ENCODE peak calls at places on chromosomes 7 and 10, in four cellular contexts. F is AG04450, Y is ovary, G is left ventricle myocardium inferior. O is an unnamed sample.

GRCh38 chr7:94450044-94450697 is 55.5 kb downstream of the COL1A2 start:
- DNase-seq in Y (no peak), F (no peak), G (no peak), O (no peak)

GRCh38 chr10:29305031-29305335 is 16.1 kb downstream of the LYZL1 start:
- DNase-seq in Y (no peak), F (no peak), G (no peak), O (no peak)

GRCh38 chr7:104442461-104442860 is 114.1 kb downstream of the LHFPL3 start:
- DNase-seq in F (no peak), G (no peak), Y (no peak), O (no peak)

GRCh38 chr10:62076872-62077271 is 175.4 kb downstream of the ARID5B start:
- DNase-seq in F (no peak), Y (no peak), G (no peak), O (no peak)

GRCh38 chr7:80428161-80429054 is 83.5 kb downstream of the GNAT3 start:
- DNase-seq in F (no peak), Y (no peak), G (no peak), O (peak)

GRCh38 chr7:31553636-31554035 is 39.7 kb downstream of the ITPRID1 start:
- DNase-seq in G (no peak), Y (no peak), F (no peak), O (no peak)

GRCh38 chr10:10418397-10418796 is 599.3 kb upstream of the CELF2 start:
- DNase-seq in F (no peak), Y (no peak), G (no peak), O (no peak)

GRCh38 chr7:90736968-90737939 is 141.1 kb downstream of the CDK14 start:
- DNase-seq in G (no peak), F (no peak), Y (no peak), O (no peak)

GRCh38 chr7:135712182-135712782 is 15.7 kb downstream of the SLC13A4 start:
- DNase-seq in F (no peak), G (no peak), Y (no peak), O (no peak)

GRCh38 chr10:91298224-91298862 is 77.9 kb downstream of the PCGF5 start:
- DNase-seq in F (peak), Y (peak), G (peak), O (peak)

GRCh38 chr10:52539463-52539862 is 225.4 kb downstream of the DKK1 start:
- DNase-seq in F (no peak), Y (no peak), G (no peak), O (no peak)

GRCh38 chr7:118366363-118366762 is 141.9 kb downstream of the ANKRD7 start:
- DNase-seq in G (no peak), F (no peak), Y (no peak), O (no peak)

GRCh38 chr7:18192228-18192627 is 164.6 kb upstream of the PRPS1L1 start:
- DNase-seq in F (no peak), Y (no peak), G (no peak), O (no peak)

GRCh38 chr7:42454006-42454405 is 217.0 kb upstream of the GLI3 start:
- DNase-seq in Y (no peak), G (no peak), F (no peak), O (no peak)

GRCh38 chr7:7181519-7182155 is 707 bp upstream of the C1GALT1 start:
- DNase-seq in G (no peak), Y (peak), F (no peak), O (peak)

GRCh38 chr7:13532028-13532753 is 457.3 kb downstream of the ETV1 start:
- DNase-seq in Y (no peak), G (no peak), F (no peak), O (no peak)

GRCh38 chr10:86073199-86073977 is 293.2 kb downstream of the GRID1 start:
- DNase-seq in G (no peak), F (no peak), Y (no peak), O (no peak)
- H3K4me3 ChIP-seq in G (no peak), F (no peak), Y (no peak), O (no peak)

DNA sequence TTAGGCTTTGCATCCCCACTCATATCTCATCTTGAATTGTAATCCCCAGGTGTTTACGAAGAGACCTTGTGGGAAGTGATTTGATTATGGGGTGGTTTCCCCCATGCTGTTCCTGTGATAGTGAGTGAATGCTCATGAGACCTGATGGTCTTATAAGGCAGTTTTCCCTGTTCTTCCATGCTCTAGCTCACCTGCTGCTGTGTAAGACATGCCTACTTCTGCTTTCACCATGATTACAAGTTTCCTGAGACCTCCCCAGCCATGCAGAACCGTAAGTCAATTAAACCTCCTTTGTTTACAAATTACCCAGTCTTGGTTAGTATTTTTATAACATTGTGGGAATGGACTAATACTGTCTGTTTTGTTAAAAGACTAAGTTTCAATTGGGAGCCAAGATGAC is 35.3 kb upstream of the ZNF92 start:
- DNase-seq in F (no peak), Y (no peak), G (no peak), O (no peak)
- H3K27ac ChIP-seq in F (no peak), Y (no peak), G (no peak), O (no peak)

GRCh38 chr10:63206997-63207952 is 74.1 kb downstream of the NRBF2 start:
- DNase-seq in Y (no peak), F (peak), G (no peak), O (peak)
- H3K4me3 ChIP-seq in Y (no peak), F (peak), G (peak), O (no peak)

DNA sequence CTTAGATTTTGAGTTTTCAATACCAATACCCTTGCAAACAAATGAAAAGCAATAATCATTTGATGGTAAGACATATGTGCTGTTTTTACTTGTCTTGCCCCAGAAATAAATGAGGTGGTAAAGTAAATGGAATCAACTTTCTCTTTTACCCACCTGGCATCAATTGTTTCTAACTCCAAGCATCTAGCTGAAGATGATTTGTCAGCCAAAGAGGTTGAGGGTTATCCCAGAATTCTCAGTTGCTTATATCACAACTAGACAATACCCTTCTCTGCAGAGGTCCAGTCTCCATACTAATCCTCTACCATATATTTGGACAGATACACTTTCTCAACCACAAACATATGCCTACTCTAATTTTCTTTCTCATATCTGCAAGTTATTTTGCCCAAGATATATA is 146.4 kb downstream of the REEP3 start:
- DNase-seq in G (no peak), F (no peak), Y (no peak), O (no peak)
- H3K27ac ChIP-seq in G (peak), F (no peak), Y (no peak), O (no peak)

GRCh38 chr7:45919231-45919825 is 1.7 kb downstream of the IGFBP3 start:
- DNase-seq in F (no peak), G (no peak), Y (no peak), O (peak)

GRCh38 chr7:45917658-45918057 is 3.4 kb downstream of the IGFBP3 start:
- DNase-seq in G (peak), F (no peak), Y (peak), O (peak)

GRCh38 chr7:45915606-45916005 is 5.5 kb downstream of the IGFBP3 start:
- DNase-seq in Y (no peak), F (no peak), G (no peak), O (no peak)

GRCh38 chr7:45918556-45918955 is 2.5 kb downstream of the IGFBP3 start:
- DNase-seq in F (no peak), G (no peak), Y (no peak), O (no peak)

GRCh38 chr7:45917064-45917463 is 4.0 kb downstream of the IGFBP3 start:
- DNase-seq in Y (no peak), G (no peak), F (no peak), O (no peak)
- H3K4me3 ChIP-seq in Y (no peak), G (no peak), F (no peak), O (no peak)

GRCh38 chr7:33043434-33043833 is 19.1 kb downstream of the NT5C3A start:
- DNase-seq in Y (no peak), F (no peak), G (no peak), O (peak)

GRCh38 chr7:33039905-33040292 is 22.7 kb downstream of the NT5C3A start:
- DNase-seq in G (no peak), F (no peak), Y (no peak), O (peak)

GRCh38 chr7:33038639-33039038 is 23.9 kb downstream of the NT5C3A start:
- DNase-seq in Y (no peak), G (no peak), F (no peak), O (no peak)

GRCh38 chr7:33040803-33041516 is 21.6 kb downstream of the NT5C3A start:
- DNase-seq in F (no peak), G (no peak), Y (no peak), O (peak)

DNA sequence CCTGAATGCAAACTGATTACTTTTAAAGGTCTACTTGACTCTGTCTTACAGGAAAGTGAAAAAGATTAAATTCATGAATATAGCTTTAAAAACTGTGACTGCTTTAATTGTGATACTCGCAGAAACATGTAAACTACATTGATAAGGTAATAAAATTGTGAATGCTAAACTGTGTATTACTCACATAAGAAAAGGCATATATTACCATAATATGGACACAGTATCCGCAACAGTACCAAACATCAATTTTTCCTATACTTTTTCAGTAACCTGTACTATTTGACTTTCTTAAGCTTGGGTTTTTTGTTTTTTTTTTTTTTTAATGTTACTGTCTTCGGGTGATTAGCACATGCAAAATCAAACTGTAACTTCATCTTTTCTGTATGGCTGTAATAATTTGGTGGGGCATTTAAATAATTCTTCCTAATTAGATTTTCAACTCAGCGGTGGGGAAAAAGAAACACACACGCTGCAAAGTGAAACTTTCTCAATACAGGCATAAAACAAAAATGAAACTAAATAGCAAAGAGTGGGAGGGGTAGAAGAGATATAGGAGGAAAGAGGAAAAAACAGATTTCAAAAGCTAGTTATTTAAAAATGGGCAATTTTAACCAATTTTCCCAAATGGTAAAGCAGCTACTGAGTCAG is 23.2 kb downstream of the NT5C3A start:
- DNase-seq in F (no peak), G (no peak), Y (no peak), O (no peak)
- H3K27ac ChIP-seq in F (no peak), G (peak), Y (no peak), O (peak)

GRCh38 chr7:76294344-76295024 is 8.0 kb upstream of the HSPB1 start:
- DNase-seq in G (peak), F (peak), Y (peak), O (peak)
- H3K4me3 ChIP-seq in G (peak), F (peak), Y (peak), O (no peak)

O was measured in testis.